ENCODE peak calls at places on chromosomes 5 and 9, in nine cellular contexts. Y, T, C, R, J, K, V, O and Z are unnamed samples.

GRCh38 chr9:76400534-76401096 is 6.4 kb upstream of the RFK start:
- ATAC-seq in Y (no peak), T (no peak), C (no peak), R (peak), J (no peak), K (peak), V (no peak), O (no peak), Z (no peak)

GRCh38 chr5:36073595-36074216 is 7.0 kb upstream of the UGT3A2 start:
- ATAC-seq in Y (peak), T (no peak), C (peak), R (peak), J (peak), K (peak), V (no peak), O (no peak), Z (no peak)

GRCh38 chr9:137987244-137988030 is 109.9 kb downstream of the CACNA1B start:
- ATAC-seq in Y (no peak), T (no peak), C (peak), R (peak), J (no peak), K (no peak), V (no peak), O (no peak), Z (no peak)

GRCh38 chr9:16484178-16484577 is 386.3 kb downstream of the BNC2 start:
- ATAC-seq in Y (no peak), T (no peak), C (no peak), R (no peak), J (no peak), K (peak), V (no peak), O (no peak), Z (no peak)

GRCh38 chr9:99135498-99135897 is 30.6 kb downstream of the TGFBR1 start:
- ATAC-seq in Y (peak), T (no peak), C (no peak), R (no peak), J (no peak), K (no peak), V (no peak), O (no peak), Z (no peak)

GRCh38 chr5:132369012-132369470 is 469 bp upstream of the SLC22A5 start:
- ATAC-seq in Y (peak), T (no peak), C (peak), R (no peak), J (no peak), K (no peak), V (peak), O (no peak), Z (no peak)

GRCh38 chr5:57327934-57328333 is 154.1 kb downstream of the GPBP1 start:
- ATAC-seq in Y (no peak), T (no peak), C (peak), R (peak), J (peak), K (peak), V (no peak), O (no peak), Z (no peak)

GRCh38 chr5:16493261-16493660 is 27.7 kb upstream of the ZNF622 start:
- ATAC-seq in Y (no peak), T (no peak), C (no peak), R (no peak), J (no peak), K (no peak), V (no peak), O (peak), Z (no peak)

GRCh38 chr5:76715484-76715733 is 517 bp upstream of the F2R start:
- ATAC-seq in Y (no peak), T (no peak), C (no peak), R (no peak), J (no peak), K (no peak), V (no peak), O (no peak), Z (no peak)

GRCh38 chr9:131813116-131813515 is 73.2 kb upstream of the RAPGEF1 start:
- ATAC-seq in Y (no peak), T (no peak), C (peak), R (no peak), J (no peak), K (no peak), V (no peak), O (no peak), Z (no peak)

GRCh38 chr5:77256406-77256805 is 45.9 kb downstream of the PDE8B start:
- ATAC-seq in Y (no peak), T (no peak), C (no peak), R (no peak), J (no peak), K (no peak), V (no peak), O (no peak), Z (no peak)

GRCh38 chr9:35665471-35665818 is 450 bp upstream of the ARHGEF39 start:
- ATAC-seq in Y (no peak), T (no peak), C (no peak), R (no peak), J (no peak), K (no peak), V (no peak), O (no peak), Z (no peak)

GRCh38 chr9:83444110-83444509 is 94.1 kb downstream of the FRMD3 start:
- ATAC-seq in Y (peak), T (peak), C (no peak), R (no peak), J (no peak), K (no peak), V (no peak), O (no peak), Z (no peak)

GRCh38 chr5:171478946-171479775 is 59.7 kb downstream of the FGF18 start:
- ATAC-seq in Y (no peak), T (no peak), C (no peak), R (no peak), J (no peak), K (no peak), V (no peak), O (no peak), Z (no peak)

GRCh38 chr9:74876611-74877010 is 11.1 kb downstream of the TRPM6 start:
- ATAC-seq in Y (no peak), T (no peak), C (no peak), R (no peak), J (no peak), K (no peak), V (no peak), O (no peak), Z (no peak)

GRCh38 chr5:139092741-139093140 is 105.4 kb downstream of the SIL1 start:
- ATAC-seq in Y (no peak), T (no peak), C (no peak), R (no peak), J (no peak), K (no peak), V (no peak), O (no peak), Z (no peak)

GRCh38 chr5:157519579-157520253 is 55.9 kb downstream of the ADAM19 start:
- ATAC-seq in Y (peak), T (no peak), C (no peak), R (no peak), J (no peak), K (no peak), V (no peak), O (no peak), Z (no peak)

GRCh38 chr5:111135406-111135805 is 43.3 kb downstream of the WDR36 start:
- ATAC-seq in Y (no peak), T (no peak), C (no peak), R (no peak), J (no peak), K (no peak), V (no peak), O (no peak), Z (no peak)

GRCh38 chr9:131943397-131943796 is 136.3 kb downstream of the MED27 start:
- ATAC-seq in Y (no peak), T (no peak), C (no peak), R (no peak), J (no peak), K (no peak), V (no peak), O (no peak), Z (no peak)

GRCh38 chr9:69971643-69972449 is 71.8 kb upstream of the MAMDC2 start:
- ATAC-seq in Y (peak), T (peak), C (peak), R (peak), J (peak), K (peak), V (peak), O (peak), Z (peak)

GRCh38 chr5:62596096-62596495 is 17.5 kb downstream of the LRRC70 start:
- ATAC-seq in Y (no peak), T (no peak), C (no peak), R (no peak), J (no peak), K (peak), V (no peak), O (no peak), Z (no peak)

GRCh38 chr9:112747094-112747493 is 3.5 kb upstream of the SNX30 start:
- ATAC-seq in Y (no peak), T (no peak), C (no peak), R (peak), J (no peak), K (no peak), V (no peak), O (no peak), Z (no peak)

GRCh38 chr5:76283670-76284069 is 119.4 kb upstream of the IQGAP2 start:
- ATAC-seq in Y (no peak), T (no peak), C (no peak), R (no peak), J (no peak), K (no peak), V (no peak), O (no peak), Z (no peak)

GRCh38 chr9:131885144-131885609 is 145.3 kb upstream of the RAPGEF1 start:
- ATAC-seq in Y (no peak), T (peak), C (no peak), R (no peak), J (no peak), K (no peak), V (no peak), O (peak), Z (no peak)

GRCh38 chr5:123099514-123100151 is 10.6 kb downstream of the PRDM6 start:
- ATAC-seq in Y (peak), T (no peak), C (peak), R (peak), J (peak), K (no peak), V (peak), O (peak), Z (no peak)

GRCh38 chr9:113530942-113531341 is 67.4 kb downstream of the RGS3 start:
- ATAC-seq in Y (no peak), T (no peak), C (no peak), R (no peak), J (no peak), K (no peak), V (no peak), O (no peak), Z (no peak)

GRCh38 chr9:29397148-29397547 is 1823.9 kb upstream of the C9orf72 start:
- ATAC-seq in Y (no peak), T (no peak), C (no peak), R (no peak), J (no peak), K (no peak), V (no peak), O (no peak), Z (no peak)

GRCh38 chr5:5344051-5344571 is 78.4 kb upstream of the ICE1 start:
- ATAC-seq in Y (no peak), T (no peak), C (no peak), R (no peak), J (no peak), K (no peak), V (no peak), O (no peak), Z (no peak)

GRCh38 chr5:139708434-139708849 is 60.3 kb downstream of the CXXC5 start:
- ATAC-seq in Y (no peak), T (no peak), C (no peak), R (no peak), J (no peak), K (no peak), V (no peak), O (no peak), Z (no peak)

GRCh38 chr9:95131023-95131943 is 186.2 kb downstream of the FANCC start:
- ATAC-seq in Y (peak), T (no peak), C (peak), R (peak), J (peak), K (peak), V (peak), O (peak), Z (peak)

GRCh38 chr5:146109379-146109778 is 4.0 kb upstream of the PLAC8L1 start:
- ATAC-seq in Y (peak), T (no peak), C (no peak), R (no peak), J (no peak), K (no peak), V (no peak), O (no peak), Z (no peak)

GRCh38 chr5:29701600-29701999 is 1491.9 kb upstream of the CDH6 start:
- ATAC-seq in Y (no peak), T (no peak), C (no peak), R (no peak), J (no peak), K (no peak), V (no peak), O (no peak), Z (no peak)

GRCh38 chr9:134391319-134392231 is 65.3 kb downstream of the RXRA start:
- ATAC-seq in Y (no peak), T (no peak), C (no peak), R (no peak), J (no peak), K (no peak), V (no peak), O (no peak), Z (no peak)

GRCh38 chr5:64958757-64959391 is 190.1 kb downstream of the CWC27 start:
- ATAC-seq in Y (peak), T (no peak), C (no peak), R (no peak), J (no peak), K (no peak), V (no peak), O (no peak), Z (no peak)
- TF ChIP-seq CTCF in Y (peak), T (peak), C (peak), R (peak), J (peak), K (peak), V (peak), O (peak), Z (peak)

DNA sequence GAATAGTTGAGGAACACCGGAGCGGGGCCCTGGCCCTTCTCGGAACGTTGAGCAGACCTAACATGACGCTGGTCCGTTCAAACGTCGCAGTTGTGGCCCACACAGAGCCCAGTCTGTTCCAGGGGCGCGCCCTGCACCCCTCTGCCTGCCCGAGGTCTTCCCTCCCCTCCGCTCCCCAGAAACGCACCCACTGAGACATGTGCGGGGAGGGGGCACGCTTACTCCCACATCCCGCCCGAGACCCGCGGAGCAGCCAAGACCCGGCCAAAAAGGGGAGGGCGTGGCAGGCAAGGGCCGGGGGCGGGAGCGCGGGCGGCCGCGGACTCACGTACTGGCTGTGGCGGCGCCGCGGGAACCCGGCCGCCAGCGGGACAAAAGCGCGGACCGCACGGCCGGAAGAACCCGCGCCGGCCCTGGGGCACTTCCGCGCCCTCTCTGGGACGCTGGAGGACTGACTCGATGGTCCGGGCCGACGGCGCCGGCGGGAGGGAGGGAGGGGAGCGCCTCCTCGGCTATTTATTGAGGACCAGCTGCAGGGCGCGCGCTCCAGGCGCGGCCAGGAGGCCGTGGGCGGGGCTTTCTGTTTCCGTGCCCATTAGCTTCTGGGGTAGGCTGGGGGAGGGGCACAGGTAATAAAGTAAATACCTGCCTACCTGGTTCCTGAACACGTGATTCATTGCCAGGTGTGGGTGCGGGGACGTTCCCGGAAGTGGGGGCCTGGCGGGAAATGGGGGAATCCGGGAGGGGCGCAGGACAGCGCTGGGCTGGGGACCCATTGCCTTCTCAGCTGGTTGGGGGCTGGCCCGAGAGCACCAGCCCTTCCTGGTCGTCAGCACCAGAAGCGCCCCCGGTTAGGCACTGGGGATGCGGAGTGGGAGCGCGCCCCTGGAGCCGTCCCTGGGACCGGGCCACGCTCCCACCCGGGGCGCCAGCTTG is at the start of gene ZFP62:
- ATAC-seq in Y (peak), T (peak), C (peak), R (peak), J (peak), K (peak), V (peak), O (peak), Z (peak)
- TF ChIP-seq POLR2A in Y (peak), T (no peak), C (peak), R (peak), J (peak), K (peak), V (peak), O (no peak), Z (peak)

GRCh38 chr5:124748687-124749594 is 2.5 kb upstream of the ZNF608 start:
- ATAC-seq in Y (peak), T (peak), C (peak), R (peak), J (peak), K (peak), V (peak), O (peak), Z (peak)
- TF ChIP-seq CTCF in Y (no peak), T (no peak), C (no peak), R (no peak), J (no peak), K (no peak), V (peak), O (no peak), Z (no peak)

GRCh38 chr9:91043786-91044185 is 242.2 kb downstream of the SYK start:
- ATAC-seq in Y (no peak), T (no peak), C (no peak), R (no peak), J (no peak), K (no peak), V (no peak), O (peak), Z (no peak)
- TF ChIP-seq POLR2A in Y (no peak), T (no peak), C (no peak), R (no peak), J (no peak), K (no peak), V (no peak), O (no peak), Z (no peak)

GRCh38 chr5:137758719-137759312 is 4.7 kb upstream of the HNRNPA0 start:
- ATAC-seq in Y (no peak), T (no peak), C (no peak), R (no peak), J (no peak), K (no peak), V (no peak), O (no peak), Z (no peak)

GRCh38 chr5:137757634-137758033 is 3.5 kb upstream of the HNRNPA0 start:
- ATAC-seq in Y (no peak), T (no peak), C (no peak), R (no peak), J (no peak), K (no peak), V (no peak), O (no peak), Z (no peak)

GRCh38 chr5:137760294-137761019 is 6.3 kb upstream of the HNRNPA0 start:
- ATAC-seq in Y (no peak), T (no peak), C (no peak), R (peak), J (no peak), K (peak), V (no peak), O (peak), Z (no peak)

GRCh38 chr5:137761020-137761516 is 6.9 kb upstream of the HNRNPA0 start:
- ATAC-seq in Y (no peak), T (no peak), C (no peak), R (no peak), J (no peak), K (peak), V (no peak), O (peak), Z (no peak)

DNA sequence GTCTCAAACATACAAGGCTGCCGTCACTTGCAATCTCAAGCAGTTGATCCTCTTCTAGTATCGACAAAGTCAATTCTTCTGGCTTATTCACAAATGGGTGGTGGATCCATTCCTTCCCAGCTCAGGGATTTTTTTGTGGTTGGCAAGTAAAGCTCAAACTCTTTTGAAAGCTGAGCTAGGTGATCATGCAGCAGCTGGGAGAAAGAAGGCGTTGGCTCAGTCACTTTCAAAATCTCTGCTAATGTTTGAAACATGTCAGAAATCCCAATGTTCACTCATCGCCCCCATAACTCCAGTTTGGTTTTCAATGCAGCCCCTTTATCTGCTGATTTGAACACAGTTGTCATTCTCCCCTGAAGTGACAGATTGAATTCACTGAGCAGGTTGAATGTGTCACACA is 4.0 kb upstream of the HNRNPA0 start:
- ATAC-seq in Y (no peak), T (no peak), C (no peak), R (no peak), J (no peak), K (no peak), V (no peak), O (no peak), Z (no peak)
- TF ChIP-seq CTCF in Y (no peak), T (no peak), C (no peak), R (no peak), J (no peak), K (no peak), V (no peak), O (no peak), Z (no peak)

GRCh38 chr5:141947366-141947765 is 10.6 kb downstream of the PCDH12 start:
- ATAC-seq in Y (no peak), T (no peak), C (no peak), R (no peak), J (no peak), K (no peak), V (no peak), O (no peak), Z (no peak)

GRCh38 chr5:141948812-141949211 is 9.2 kb downstream of the PCDH12 start:
- ATAC-seq in Y (no peak), T (no peak), C (no peak), R (no peak), J (no peak), K (no peak), V (no peak), O (no peak), Z (no peak)

GRCh38 chr5:141944086-141944485 is 13.9 kb downstream of the PCDH12 start:
- ATAC-seq in Y (no peak), T (no peak), C (no peak), R (no peak), J (no peak), K (no peak), V (no peak), O (no peak), Z (no peak)

GRCh38 chr5:141942185-141942857 is 15.7 kb downstream of the PCDH12 start:
- ATAC-seq in Y (no peak), T (peak), C (no peak), R (peak), J (no peak), K (no peak), V (no peak), O (no peak), Z (peak)

DNA sequence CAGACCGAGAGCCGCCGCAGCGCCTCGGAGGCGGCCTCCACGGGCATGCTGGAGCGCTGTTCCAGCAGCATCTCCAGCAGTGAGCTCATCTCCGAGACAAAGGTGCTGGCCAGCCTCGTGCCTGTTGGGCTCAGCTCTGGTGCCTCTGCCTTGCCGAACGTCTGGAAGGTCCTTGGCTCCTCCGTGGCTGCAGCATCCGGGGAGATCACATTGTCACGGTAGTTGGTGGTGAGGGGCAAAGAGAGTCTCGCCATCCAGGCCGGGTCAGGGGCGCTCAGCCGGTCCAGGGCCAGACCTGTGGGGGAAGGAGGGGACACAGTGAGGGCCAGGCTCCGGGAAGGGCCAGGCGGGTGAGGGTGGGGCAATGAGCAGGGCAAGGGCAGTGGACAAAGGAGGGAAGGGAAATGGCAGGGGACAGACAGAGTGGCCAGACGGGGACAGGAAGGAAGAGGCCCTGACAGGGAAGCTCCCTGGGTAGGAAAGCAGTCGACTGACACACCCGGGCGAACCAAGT is 12.4 kb downstream of the PCDH12 start:
- ATAC-seq in Y (no peak), T (no peak), C (no peak), R (peak), J (no peak), K (peak), V (no peak), O (peak), Z (peak)
- TF ChIP-seq POLR2A in Y (no peak), T (no peak), C (no peak), R (no peak), J (no peak), K (no peak), V (no peak), O (no peak), Z (no peak)